ENCODE peak calls at places on chromosomes 3 and 15, in four cellular contexts. Q is neural progenitor cell, K is suprapubic skin, N is WTC11. D is an unnamed sample.
A peak's percentile ranks its signal among the peaks of the same experiment; 100 is the strongest.

GRCh38 chr3:132290833-132291232 is 26.4 kb upstream of the ACP3 start:
- DNase-seq in N (no peak), Q (no peak), K (no peak), D (no peak)

GRCh38 chr3:136142592-136142991 is 53.5 kb downstream of the MSL2 start:
- DNase-seq in K (no peak), Q (no peak), N (no peak), D (no peak)

GRCh38 chr3:56962200-56962599 is 98.3 kb upstream of the SPATA12 start:
- DNase-seq in Q (no peak), K (no peak), N (no peak), D (no peak)

GRCh38 chr15:93209690-93210425 is 120.8 kb upstream of the RGMA start:
- DNase-seq in K (no peak), Q (no peak), N (no peak), D (no peak)

GRCh38 chr3:13307041-13307440 is 113.1 kb downstream of the NUP210 start:
- DNase-seq in N (no peak), K (no peak), Q (no peak), D (no peak)

GRCh38 chr3:173653781-173654180 is 256.2 kb downstream of the NLGN1 start:
- DNase-seq in Q (no peak), N (no peak), K (no peak), D (no peak)

GRCh38 chr3:87901141-87901540 is 157.7 kb downstream of the CGGBP1 start:
- DNase-seq in N (no peak), K (no peak), Q (no peak), D (no peak)

GRCh38 chr3:184637705-184638104 is 74.2 kb downstream of the MAGEF1 start:
- DNase-seq in K (no peak), N (no peak), Q (no peak), D (no peak)

GRCh38 chr15:53869044-53869805 is 109.0 kb upstream of the UNC13C start:
- DNase-seq in K (no peak), Q (peak; percentile 9), N (peak; percentile 31), D (no peak)

GRCh38 chr15:63353887-63354286 is 27.8 kb downstream of the CA12 start:
- DNase-seq in N (no peak), Q (no peak), K (no peak), D (no peak)

GRCh38 chr3:197309528-197310361 is 11.3 kb upstream of the DLG1 start:
- DNase-seq in N (no peak), K (no peak), Q (no peak), D (no peak)

GRCh38 chr15:33671456-33671855 is 296.8 kb upstream of the CHRM5 start:
- DNase-seq in Q (no peak), N (no peak), K (no peak), D (no peak)

GRCh38 chr3:127427169-127427655 is 139.4 kb upstream of the PRR20G start:
- DNase-seq in N (no peak), K (no peak), Q (no peak), D (no peak)

GRCh38 chr3:17143893-17144664 is 259.3 kb downstream of the PLCL2 start:
- DNase-seq in N (no peak), Q (no peak), K (no peak), D (no peak)

GRCh38 chr15:35141743-35142356 is 56.8 kb upstream of the NANOGP8 start:
- DNase-seq in Q (no peak), N (no peak), K (no peak), D (no peak)

GRCh38 chr3:184693011-184693975 is 18.6 kb downstream of the MAGEF1 start:
- DNase-seq in Q (peak; percentile 27), N (no peak), K (no peak), D (no peak)

GRCh38 chr3:136547293-136547692 is 204.9 kb downstream of the STAG1 start:
- DNase-seq in Q (no peak), N (no peak), K (no peak), D (no peak)

GRCh38 chr15:89492934-89493631 is 3.3 kb downstream of the RHCG start:
- DNase-seq in N (no peak), Q (no peak), K (peak; percentile 49), D (no peak)

GRCh38 chr3:127525373-127525772 is 65.2 kb downstream of the TPRA1 start:
- DNase-seq in N (no peak), K (no peak), Q (no peak), D (no peak)

GRCh38 chr15:77036537-77037474 is 34.1 kb downstream of the TSPAN3 start:
- DNase-seq in K (peak; percentile 53), N (no peak), Q (no peak), D (no peak)

GRCh38 chr15:98859149-98859548 is 148.4 kb downstream of the PGPEP1L start:
- DNase-seq in N (no peak), Q (no peak), K (no peak), D (no peak)

GRCh38 chr3:43104786-43105185 is 1.1 kb downstream of the POMGNT2 start:
- DNase-seq in Q (no peak), K (no peak), N (no peak), D (no peak)

GRCh38 chr3:178513539-178514410 is 22.5 kb upstream of the KCNMB2 start:
- DNase-seq in N (no peak), Q (no peak), K (no peak), D (no peak)

GRCh38 chr15:57384816-57385215 is 8.5 kb downstream of the CGNL1 start:
- DNase-seq in Q (no peak), N (no peak), K (no peak), D (no peak)

GRCh38 chr3:53168175-53168923 is 7.3 kb downstream of the PRKCD start:
- DNase-seq in N (peak; percentile 29), Q (peak; percentile 36), K (no peak), D (no peak)

GRCh38 chr3:53169832-53170324 is 8.9 kb downstream of the PRKCD start:
- DNase-seq in N (no peak), K (no peak), Q (no peak), D (no peak)

GRCh38 chr3:53167418-53168174 is 6.6 kb downstream of the PRKCD start:
- DNase-seq in N (no peak), Q (peak; percentile 46), K (no peak), D (no peak)

GRCh38 chr3:53170325-53171108 is 9.5 kb downstream of the PRKCD start:
- DNase-seq in Q (no peak), N (no peak), K (no peak), D (no peak)

GRCh38 chr3:53169045-53169831 is 8.2 kb downstream of the PRKCD start:
- DNase-seq in K (no peak), Q (peak; percentile 71), N (peak; percentile 53), D (no peak)
- TF ChIP-seq CTCF in K (no peak), Q (peak; percentile 25), N (no peak), D (no peak)

DNA sequence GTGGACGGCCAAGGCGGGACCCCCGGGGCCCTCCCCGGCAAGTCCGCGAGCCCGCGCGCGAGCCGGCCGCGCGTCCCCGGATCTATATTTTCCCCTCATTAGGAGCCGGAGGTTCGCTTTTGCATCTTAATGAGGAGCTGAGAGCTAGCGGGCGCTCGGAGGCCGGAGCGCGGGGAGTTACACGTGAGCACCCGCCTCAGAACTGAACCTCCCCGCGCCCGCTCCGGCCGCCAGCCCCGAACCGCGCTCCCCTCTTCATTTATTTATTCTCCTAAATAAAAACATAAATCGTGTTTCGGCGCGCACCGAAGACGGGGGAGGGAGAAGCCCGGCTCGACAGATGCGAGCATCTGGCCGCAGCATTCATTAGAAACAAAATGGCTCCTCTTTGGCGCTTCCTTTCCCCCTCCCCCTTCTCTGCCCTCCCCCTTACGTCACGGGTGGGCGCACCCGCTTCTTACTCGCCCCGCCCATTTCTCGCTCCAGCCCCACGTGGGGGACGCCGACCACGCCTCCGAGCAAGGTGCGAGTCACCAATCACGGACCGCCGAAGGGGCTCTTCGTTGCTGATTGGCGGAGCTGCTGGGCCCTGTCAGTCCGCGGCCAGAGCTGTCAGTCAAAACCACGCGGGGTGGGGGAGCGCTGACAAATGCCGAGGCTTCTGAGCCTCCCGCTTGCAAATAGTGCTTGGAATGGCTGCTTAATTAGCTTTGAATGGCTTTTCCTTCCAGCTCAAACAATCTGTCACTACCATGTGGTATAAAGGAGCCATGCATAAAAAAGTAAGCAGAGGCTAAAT is 1.6 kb upstream of the TLE3 start:
- DNase-seq in Q (peak; percentile 100), N (peak; percentile 100), K (peak; percentile 100), D (peak; percentile 100)
- TF ChIP-seq CTCF in Q (no peak), N (no peak), K (no peak), D (peak; percentile 33)

DNA sequence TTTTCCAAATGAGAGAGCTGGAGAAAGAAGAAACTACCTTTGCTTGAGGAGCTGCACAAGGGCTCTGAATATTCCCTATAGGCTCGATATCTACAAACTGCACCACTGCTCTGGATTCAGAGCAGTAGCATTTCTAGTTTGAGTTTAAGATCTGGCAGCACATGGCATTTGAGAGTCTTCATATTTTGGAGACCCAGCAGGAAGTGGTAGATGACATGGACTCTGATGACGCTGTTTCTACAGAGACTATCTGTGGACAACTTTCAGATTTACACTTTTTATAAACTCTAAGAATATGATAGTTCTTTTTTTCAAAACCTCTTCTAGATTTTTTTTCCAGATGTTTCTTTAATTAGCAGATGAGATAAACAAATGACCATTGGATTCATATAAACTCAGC is 35.8 kb downstream of the ARMC8 start:
- DNase-seq in N (no peak), Q (no peak), K (no peak), D (no peak)
- TF ChIP-seq CTCF in N (no peak), Q (no peak), K (no peak), D (no peak)

DNA sequence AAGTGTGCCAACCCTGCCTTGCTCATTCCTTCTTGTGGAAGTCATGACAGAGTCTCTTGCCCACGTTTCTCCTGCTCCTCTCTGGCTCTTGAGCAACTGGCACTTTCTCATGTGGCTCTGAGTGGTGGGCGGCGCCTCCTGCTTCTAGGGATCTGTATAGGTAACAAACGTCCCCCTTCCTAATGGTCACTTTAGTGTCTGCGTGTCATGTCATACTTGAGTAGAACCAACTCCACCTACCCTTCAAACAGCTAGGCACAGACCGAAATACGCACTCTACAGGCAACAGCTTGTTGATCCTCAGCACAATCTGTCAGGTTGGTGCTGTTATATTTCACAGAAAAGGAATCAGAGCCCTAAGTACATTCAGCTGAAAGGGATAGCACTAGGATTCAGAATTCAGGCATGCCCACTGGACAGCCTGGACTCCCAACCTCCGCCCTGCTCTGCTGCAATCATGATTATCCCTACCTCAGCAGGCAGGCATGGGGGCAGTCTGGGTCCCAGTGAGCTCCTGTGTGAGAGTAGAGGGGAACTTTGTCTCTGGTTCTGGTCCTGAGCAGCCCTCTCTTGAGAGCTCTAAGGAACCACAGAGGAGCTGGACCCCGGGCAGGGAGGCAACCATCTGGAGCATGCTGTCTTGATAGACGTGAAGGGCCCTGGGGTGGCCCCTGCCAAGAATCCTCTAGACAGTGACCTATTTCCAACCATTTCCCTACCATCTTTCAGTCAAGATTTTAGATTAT is 23.6 kb upstream of the NOX5 start:
- DNase-seq in K (no peak), Q (no peak), N (no peak), D (no peak)
- TF ChIP-seq CTCF in K (no peak), Q (no peak), N (no peak), D (no peak)

D was measured in omental fat pad.